ENCODE peak calls at places on chromosomes 11 and 22, in nine cellular contexts. L is CD8-positive, alpha-beta T cell; D is tibial artery; P is transverse colon; B is uterus; R is mucosa of descending colon; A is aorta; Z is ovary; I is neuronal stem cell. C is an unnamed sample. For H3K4me1, the result is how much of the 10 kb centered on the place peaks cover.

GRCh38 chr11:68266936-68267880 is 4.6 kb downstream of the C11orf24 start:
- DNase-seq in A (no peak), Z (no peak), D (no peak), P (no peak), R (no peak), I (no peak), L (no peak), B (no peak), C (no peak)

GRCh38 chr22:24938741-24939341 is 7.7 kb downstream of the LHFPL7 start:
- DNase-seq in I (no peak), Z (no peak), P (no peak), B (no peak), R (no peak), L (peak), A (no peak), D (no peak), C (no peak)

GRCh38 chr11:119100246-119100959 is 1.2 kb downstream of the DPAGT1 start:
- DNase-seq in D (no peak), P (no peak), A (no peak), Z (no peak), L (no peak), B (no peak), I (no peak), R (no peak), C (no peak)

GRCh38 chr11:6431861-6432260 is 8.9 kb downstream of the HPX start:
- DNase-seq in P (no peak), Z (no peak), I (no peak), L (no peak), D (no peak), B (no peak), A (no peak), R (no peak), C (no peak)

GRCh38 chr22:41919357-41920224 is 4.7 kb upstream of the SHISA8 start:
- DNase-seq in A (peak), B (no peak), I (no peak), L (peak), P (peak), R (peak), D (no peak), Z (peak), C (no peak)

GRCh38 chr11:128709402-128709801 is 15.5 kb downstream of the FLI1 start:
- DNase-seq in I (no peak), L (no peak), Z (no peak), P (no peak), B (peak), R (no peak), D (no peak), A (no peak), C (no peak)

GRCh38 chr11:77345621-77346020 is 44.1 kb upstream of the GDPD4 start:
- DNase-seq in A (no peak), B (no peak), D (no peak), P (no peak), L (no peak), R (no peak), I (no peak), Z (no peak), C (no peak)

GRCh38 chr11:101863361-101863760 is 51.4 kb upstream of the CEP126 start:
- DNase-seq in R (no peak), A (no peak), L (no peak), I (no peak), P (no peak), Z (no peak), D (no peak), B (no peak), C (no peak)

GRCh38 chr11:1117970-1118369 is 39.8 kb upstream of the MUC5AC start:
- DNase-seq in A (peak), P (no peak), D (peak), L (no peak), R (no peak), I (no peak), B (no peak), Z (no peak), C (no peak)

GRCh38 chr22:20206709-20207215 is 55.9 kb upstream of the CCDC188 start:
- DNase-seq in A (no peak), Z (no peak), R (peak), B (no peak), L (no peak), P (peak), I (no peak), D (no peak), C (no peak)

GRCh38 chr22:24209016-24209415 is 27.7 kb downstream of the SUSD2 start:
- DNase-seq in B (no peak), A (no peak), P (no peak), R (no peak), D (no peak), I (no peak), L (no peak), Z (no peak), C (no peak)

GRCh38 chr22:30113494-30113893 is 33.2 kb downstream of the HORMAD2 start:
- DNase-seq in P (no peak), Z (no peak), L (no peak), B (no peak), A (no peak), I (no peak), D (no peak), R (no peak), C (no peak)

GRCh38 chr22:48249721-48250268 is 1487.3 kb downstream of the TBC1D22A start:
- DNase-seq in B (no peak), D (no peak), Z (no peak), L (no peak), R (no peak), A (no peak), P (no peak), I (no peak), C (no peak)

GRCh38 chr11:13016415-13016814 is 7.3 kb downstream of the RASSF10 start:
- DNase-seq in L (no peak), P (peak), I (no peak), R (no peak), Z (no peak), A (no peak), B (no peak), D (no peak), C (no peak)

GRCh38 chr11:123159146-123159857 is 35.7 kb downstream of the CLMP start:
- DNase-seq in D (no peak), L (no peak), R (no peak), P (no peak), A (no peak), I (no peak), B (no peak), Z (no peak), C (no peak)

GRCh38 chr22:46737976-46738641 is at the start of gene CERK:
- DNase-seq in Z (peak), A (peak), P (peak), B (peak), D (peak), I (peak), L (peak), R (peak), C (peak)

GRCh38 chr22:46538816-46539163 is 1.4 kb upstream of the CELSR1 start:
- DNase-seq in D (no peak), I (no peak), P (no peak), Z (no peak), L (no peak), A (no peak), R (no peak), B (no peak), C (no peak)

GRCh38 chr11:70816156-70816678 is 417.9 kb downstream of the CTTN start:
- DNase-seq in L (no peak), P (no peak), Z (no peak), R (no peak), D (no peak), A (no peak), I (no peak), B (no peak), C (no peak)

GRCh38 chr11:79486239-79486984 is 45.6 kb upstream of the TENM4 start:
- DNase-seq in Z (no peak), D (no peak), B (no peak), A (no peak), R (no peak), I (no peak), P (no peak), L (no peak), C (no peak)

GRCh38 chr22:35484651-35485372 is 55.8 kb upstream of the RASD2 start:
- DNase-seq in D (no peak), B (no peak), R (no peak), I (no peak), L (no peak), A (peak), Z (no peak), P (no peak), C (no peak)

GRCh38 chr11:35302388-35302787 is 117.0 kb downstream of the SLC1A2 start:
- DNase-seq in B (no peak), D (no peak), P (no peak), L (no peak), R (no peak), Z (no peak), I (no peak), A (no peak), C (no peak)

GRCh38 chr11:83363280-83363679 is 77.1 kb upstream of the CCDC90B start:
- DNase-seq in I (no peak), R (no peak), D (no peak), A (no peak), B (no peak), Z (no peak), L (no peak), P (no peak), C (no peak)

GRCh38 chr11:848380-848931 is 5.8 kb downstream of the TSPAN4 start:
- DNase-seq in A (peak), I (no peak), P (peak), D (no peak), L (peak), B (no peak), R (peak), Z (peak), C (no peak)

GRCh38 chr22:43755452-43755851 is 56.7 kb downstream of the EFCAB6 start:
- DNase-seq in D (no peak), Z (no peak), A (no peak), R (no peak), I (no peak), P (no peak), B (no peak), L (no peak), C (no peak)

DNA sequence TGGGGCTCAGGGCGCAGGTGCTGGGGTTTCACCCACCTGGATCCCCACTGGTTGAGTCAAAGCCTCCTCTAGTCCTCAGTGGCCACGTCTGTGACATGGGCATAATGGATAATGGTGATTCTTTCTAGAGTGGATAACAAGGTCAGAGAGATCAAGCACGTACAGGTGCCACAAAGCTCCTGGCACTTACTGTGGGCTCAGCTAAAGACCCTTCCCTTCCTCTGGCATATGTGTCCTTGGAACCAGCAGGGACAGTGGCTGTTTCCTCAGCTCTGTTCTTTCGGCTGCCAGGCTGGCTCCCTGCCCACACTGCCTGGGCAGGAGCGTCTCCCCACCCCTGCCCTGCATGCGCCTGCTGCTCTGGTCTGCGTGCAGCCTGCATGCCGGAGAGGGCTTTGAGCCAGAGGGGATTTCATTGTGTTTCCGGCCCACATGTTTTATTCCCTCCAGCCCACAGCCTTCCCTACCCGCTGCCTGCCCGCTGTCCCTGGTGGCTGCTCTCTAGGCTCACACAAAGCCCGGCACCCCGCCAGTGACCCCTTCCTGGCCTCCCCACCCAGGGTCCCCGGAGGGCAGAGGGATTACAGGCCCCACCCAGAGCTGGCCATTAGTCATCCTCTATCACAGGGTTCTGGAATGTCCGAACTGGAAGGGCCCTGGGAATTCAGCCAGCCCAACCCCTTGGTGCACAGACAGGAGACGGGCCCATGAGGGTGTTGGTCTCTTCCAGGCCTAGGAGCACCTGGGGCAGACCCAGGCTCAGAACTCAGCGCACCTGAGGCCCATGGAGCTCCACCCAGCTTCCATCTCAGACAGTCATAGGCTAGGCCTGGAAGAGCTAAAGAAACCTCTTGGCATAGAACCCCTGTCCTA is 55.3 kb upstream of the GCAT start:
- DNase-seq in L (no peak), B (peak), R (peak), P (peak), D (peak), I (peak), Z (peak), A (peak), C (peak)
- H3K4me1 ChIP-seq in L (under half), B (under half), R (under half), P (half or more), D (half or more), I (under half), Z (under half), A (under half), C (half or more)

GRCh38 chr11:111734383-111735261 is 31.6 kb downstream of the PPP2R1B start:
- DNase-seq in B (no peak), Z (peak), I (no peak), D (no peak), A (no peak), R (no peak), P (no peak), L (no peak), C (no peak)
- H3K4me3 ChIP-seq in B (no peak), Z (no peak), I (no peak), D (peak), A (no peak), R (no peak), P (no peak), L (no peak), C (no peak)

GRCh38 chr11:64232182-64233018 is 2.0 kb upstream of the VEGFB start:
- DNase-seq in A (no peak), Z (no peak), D (no peak), R (peak), L (no peak), P (no peak), B (peak), I (no peak), C (no peak)

GRCh38 chr11:64231536-64231935 is 1.2 kb downstream of the DNAJC4 start:
- DNase-seq in Z (no peak), B (peak), P (no peak), L (no peak), R (peak), D (no peak), I (no peak), A (no peak), C (no peak)

GRCh38 chr11:64235427-64236161 is 1.2 kb downstream of the VEGFB start:
- DNase-seq in L (no peak), D (no peak), B (peak), A (peak), R (peak), P (peak), Z (no peak), I (no peak), C (no peak)

GRCh38 chr11:64234840-64235379 is 526 bp downstream of the VEGFB start:
- DNase-seq in Z (no peak), R (peak), D (peak), P (peak), I (no peak), B (peak), L (peak), A (peak), C (no peak)

DNA sequence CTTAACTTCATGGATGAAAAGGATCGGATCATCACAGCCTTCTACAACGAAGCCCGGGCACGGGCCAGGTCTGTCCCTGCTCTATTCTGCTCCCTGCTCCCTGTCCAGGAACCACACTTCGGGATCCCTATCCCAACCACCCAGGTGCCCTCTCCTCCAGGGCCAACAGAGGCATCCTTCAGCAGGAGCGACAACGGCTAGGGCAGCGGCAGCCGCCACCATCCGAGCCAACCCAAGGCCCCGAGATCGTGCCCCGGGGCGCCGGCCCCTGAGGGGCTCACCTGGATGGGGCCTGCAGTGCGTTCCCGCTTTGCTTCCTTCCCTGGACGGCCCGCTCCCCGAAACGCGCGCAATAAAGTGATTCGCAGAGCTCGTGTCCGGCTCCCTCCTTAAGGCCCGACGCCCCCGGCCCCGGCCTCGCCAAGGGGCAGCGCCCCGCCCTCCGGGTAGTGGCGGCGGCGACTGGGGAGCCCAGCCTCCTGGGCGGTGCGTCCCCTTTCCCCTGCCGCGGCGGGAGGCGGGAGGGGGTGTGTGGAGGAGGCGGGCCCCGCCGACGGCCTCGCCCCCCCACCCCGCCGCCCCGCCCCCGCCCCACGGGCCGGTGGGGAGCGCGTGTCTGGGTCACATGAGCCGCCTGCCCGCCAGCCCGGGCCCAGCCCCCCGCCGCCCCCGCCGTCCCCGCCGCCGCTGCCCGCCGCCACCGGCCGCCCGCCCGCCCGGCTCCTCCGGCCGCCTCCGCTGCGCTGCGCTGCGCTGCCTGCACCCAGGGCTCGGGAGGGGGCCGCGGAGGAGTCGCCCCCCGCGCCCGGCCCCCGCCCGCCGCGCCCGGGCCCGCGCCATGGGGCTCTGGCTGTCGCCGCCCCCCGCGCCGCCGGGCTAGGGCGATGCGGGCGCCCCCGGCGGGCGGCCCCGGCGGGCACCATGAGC is at the start of gene VEGFB:
- DNase-seq in P (peak), Z (peak), I (no peak), D (peak), A (peak), R (peak), B (peak), L (peak), C (peak)
- H3K4me1 ChIP-seq in P (under half), Z (under half), I (under half), D (under half), A (under half), R (under half), B (under half), L (under half), C (under half)

GRCh38 chr11:69297225-69297925 is 3.4 kb downstream of the MYEOV start:
- DNase-seq in I (no peak), L (peak), B (peak), A (peak), R (peak), Z (peak), P (peak), D (peak), C (peak)

GRCh38 chr11:69297926-69298777 is 4.2 kb downstream of the MYEOV start:
- DNase-seq in I (no peak), D (peak), B (peak), R (peak), Z (no peak), L (no peak), P (peak), A (peak), C (peak)

GRCh38 chr11:69300124-69301032 is 6.4 kb downstream of the MYEOV start:
- DNase-seq in R (peak), A (no peak), Z (no peak), L (no peak), D (no peak), B (no peak), P (no peak), I (no peak), C (no peak)

GRCh38 chr11:69299572-69299971 is 5.6 kb downstream of the MYEOV start:
- DNase-seq in P (no peak), I (no peak), Z (no peak), D (no peak), L (no peak), A (no peak), B (no peak), R (peak), C (no peak)

GRCh38 chr11:69298778-69299461 is 5.0 kb downstream of the MYEOV start:
- DNase-seq in D (no peak), R (peak), B (no peak), P (no peak), A (no peak), Z (no peak), L (no peak), I (no peak), C (no peak)
- H3K4me3 ChIP-seq in D (peak), R (no peak), B (no peak), P (no peak), A (no peak), Z (no peak), L (no peak), I (no peak), C (no peak)

DNA sequence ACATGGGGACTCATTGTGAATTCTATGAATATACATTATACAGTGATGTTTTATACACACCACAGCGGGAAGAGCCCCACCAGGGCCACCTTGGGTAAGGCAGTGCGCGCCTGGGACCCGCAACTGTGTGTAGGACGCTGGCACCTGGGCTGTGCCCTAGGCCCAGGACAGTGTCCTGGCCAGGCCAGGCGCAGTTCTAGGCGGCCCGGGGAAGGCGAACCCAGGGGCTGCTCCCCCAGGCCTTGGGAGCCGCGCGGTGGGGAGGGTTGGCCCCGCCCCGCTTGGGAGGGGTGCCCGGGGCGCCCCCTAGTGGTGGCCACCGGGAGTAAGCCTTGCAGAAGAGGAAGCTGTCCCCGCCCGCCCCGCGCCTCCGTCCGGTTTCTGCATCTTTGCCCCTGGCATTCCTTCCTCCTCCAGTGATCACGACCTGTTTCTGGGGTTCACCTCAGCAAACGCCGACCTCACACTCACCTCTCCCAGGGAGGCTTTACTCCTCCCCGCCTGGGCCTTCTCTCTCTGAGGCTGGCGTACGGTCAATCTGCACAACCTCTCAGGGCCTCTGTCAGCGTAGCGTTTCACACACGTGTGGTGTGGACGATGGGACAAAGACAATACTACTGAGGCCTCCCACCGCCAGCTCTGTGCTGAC is 9.5 kb upstream of the EHD1 start:
- DNase-seq in D (peak), P (peak), A (peak), Z (peak), R (peak), I (peak), L (peak), B (peak), C (peak)
- H3K4me1 ChIP-seq in D (under half), P (under half), A (under half), Z (under half), R (under half), I (under half), L (under half), B (under half), C (under half)

GRCh38 chr11:95715777-95716241 is 73.8 kb downstream of the FAM76B start:
- DNase-seq in I (no peak), L (no peak), P (no peak), B (no peak), R (no peak), D (no peak), A (no peak), Z (no peak), C (no peak)
- H3K4me3 ChIP-seq in I (no peak), L (no peak), P (no peak), B (no peak), R (no peak), D (no peak), A (no peak), Z (no peak), C (no peak)